ENCODE peak calls at places on chromosomes 11 and 22, in nine cellular contexts. One of them, this sample, is unnamed.
A peak's percentile ranks its signal among the peaks of the same experiment; 100 is the strongest.

GRCh38 chr11:2541321-2541680 is 96.5 kb downstream of the KCNQ1 start:
- DNase-seq in MV-4-11: no peak
- DNase-seq in A549: no peak
- DNase-seq in stimulated activated CD4-positive, alpha-beta T cell treated with anti-CD3 and anti-CD28 coated beads, Interleukin-1b, Interleukin-23, amount 100 ng/mL, for 1 hour: no peak
- DNase-seq in germinal center: no peak
- DNase-seq in pulmonary artery endothelial cell: no peak
- DNase-seq in iPS DF 19.7: no peak
- DNase-seq in activated CD4-positive, alpha-beta T cell treated with anti-CD3 and anti-CD28 coated beads for 24 hours: no peak
- DNase-seq in stimulated activated CD8-positive, alpha-beta memory T cell treated with anti-CD3 and anti-CD28 coated beads, Interleukin-2, amount 100 ng/mL, for 1 hour: no peak
- DNase-seq in this sample: no peak

GRCh38 chr11:131666006-131666405 is 295.6 kb downstream of the NTM start:
- DNase-seq in MV-4-11: no peak
- DNase-seq in A549: no peak
- DNase-seq in stimulated activated CD4-positive, alpha-beta T cell treated with anti-CD3 and anti-CD28 coated beads, Interleukin-1b, Interleukin-23, amount 100 ng/mL, for 1 hour: no peak
- DNase-seq in germinal center: no peak
- DNase-seq in pulmonary artery endothelial cell: no peak
- DNase-seq in iPS DF 19.7: no peak
- DNase-seq in activated CD4-positive, alpha-beta T cell treated with anti-CD3 and anti-CD28 coated beads for 24 hours: no peak
- DNase-seq in stimulated activated CD8-positive, alpha-beta memory T cell treated with anti-CD3 and anti-CD28 coated beads, Interleukin-2, amount 100 ng/mL, for 1 hour: no peak
- DNase-seq in this sample: no peak

GRCh38 chr11:115760528-115760837 is 256.3 kb upstream of the CADM1 start:
- DNase-seq in MV-4-11: no peak
- DNase-seq in A549: no peak
- DNase-seq in stimulated activated CD4-positive, alpha-beta T cell treated with anti-CD3 and anti-CD28 coated beads, Interleukin-1b, Interleukin-23, amount 100 ng/mL, for 1 hour: no peak
- DNase-seq in germinal center: no peak
- DNase-seq in pulmonary artery endothelial cell: no peak
- DNase-seq in iPS DF 19.7: no peak
- DNase-seq in activated CD4-positive, alpha-beta T cell treated with anti-CD3 and anti-CD28 coated beads for 24 hours: no peak
- DNase-seq in stimulated activated CD8-positive, alpha-beta memory T cell treated with anti-CD3 and anti-CD28 coated beads, Interleukin-2, amount 100 ng/mL, for 1 hour: no peak
- DNase-seq in this sample: no peak

GRCh38 chr22:17896552-17896951 is 122.3 kb upstream of the BID start:
- DNase-seq in MV-4-11: no peak
- DNase-seq in A549: peak; percentile 44
- DNase-seq in stimulated activated CD4-positive, alpha-beta T cell treated with anti-CD3 and anti-CD28 coated beads, Interleukin-1b, Interleukin-23, amount 100 ng/mL, for 1 hour: no peak
- DNase-seq in germinal center: no peak
- DNase-seq in pulmonary artery endothelial cell: no peak
- DNase-seq in iPS DF 19.7: no peak
- DNase-seq in activated CD4-positive, alpha-beta T cell treated with anti-CD3 and anti-CD28 coated beads for 24 hours: no peak
- DNase-seq in stimulated activated CD8-positive, alpha-beta memory T cell treated with anti-CD3 and anti-CD28 coated beads, Interleukin-2, amount 100 ng/mL, for 1 hour: no peak
- DNase-seq in this sample: no peak

GRCh38 chr22:33109532-33110148 is 51.5 kb upstream of the SYN3 start:
- DNase-seq in MV-4-11: no peak
- DNase-seq in A549: no peak
- DNase-seq in stimulated activated CD4-positive, alpha-beta T cell treated with anti-CD3 and anti-CD28 coated beads, Interleukin-1b, Interleukin-23, amount 100 ng/mL, for 1 hour: no peak
- DNase-seq in germinal center: no peak
- DNase-seq in pulmonary artery endothelial cell: no peak
- DNase-seq in iPS DF 19.7: no peak
- DNase-seq in activated CD4-positive, alpha-beta T cell treated with anti-CD3 and anti-CD28 coated beads for 24 hours: no peak
- DNase-seq in stimulated activated CD8-positive, alpha-beta memory T cell treated with anti-CD3 and anti-CD28 coated beads, Interleukin-2, amount 100 ng/mL, for 1 hour: no peak
- DNase-seq in this sample: no peak

GRCh38 chr11:112795896-112796686 is 165.1 kb upstream of the NCAM1 start:
- DNase-seq in MV-4-11: no peak
- DNase-seq in A549: no peak
- DNase-seq in stimulated activated CD4-positive, alpha-beta T cell treated with anti-CD3 and anti-CD28 coated beads, Interleukin-1b, Interleukin-23, amount 100 ng/mL, for 1 hour: no peak
- DNase-seq in germinal center: no peak
- DNase-seq in pulmonary artery endothelial cell: no peak
- DNase-seq in iPS DF 19.7: no peak
- DNase-seq in activated CD4-positive, alpha-beta T cell treated with anti-CD3 and anti-CD28 coated beads for 24 hours: no peak
- DNase-seq in stimulated activated CD8-positive, alpha-beta memory T cell treated with anti-CD3 and anti-CD28 coated beads, Interleukin-2, amount 100 ng/mL, for 1 hour: no peak
- DNase-seq in this sample: no peak

GRCh38 chr11:117903505-117904382 is 25.5 kb downstream of the TMPRSS13 start:
- DNase-seq in MV-4-11: no peak
- DNase-seq in A549: no peak
- DNase-seq in stimulated activated CD4-positive, alpha-beta T cell treated with anti-CD3 and anti-CD28 coated beads, Interleukin-1b, Interleukin-23, amount 100 ng/mL, for 1 hour: no peak
- DNase-seq in germinal center: no peak
- DNase-seq in pulmonary artery endothelial cell: no peak
- DNase-seq in iPS DF 19.7: no peak
- DNase-seq in activated CD4-positive, alpha-beta T cell treated with anti-CD3 and anti-CD28 coated beads for 24 hours: no peak
- DNase-seq in stimulated activated CD8-positive, alpha-beta memory T cell treated with anti-CD3 and anti-CD28 coated beads, Interleukin-2, amount 100 ng/mL, for 1 hour: no peak
- DNase-seq in this sample: no peak

GRCh38 chr22:22720201-22720723 is 75.8 kb downstream of the GGTLC2 start:
- DNase-seq in MV-4-11: peak; percentile 88
- DNase-seq in A549: no peak
- DNase-seq in stimulated activated CD4-positive, alpha-beta T cell treated with anti-CD3 and anti-CD28 coated beads, Interleukin-1b, Interleukin-23, amount 100 ng/mL, for 1 hour: no peak
- DNase-seq in germinal center: peak; percentile 72
- DNase-seq in pulmonary artery endothelial cell: no peak
- DNase-seq in iPS DF 19.7: no peak
- DNase-seq in activated CD4-positive, alpha-beta T cell treated with anti-CD3 and anti-CD28 coated beads for 24 hours: peak; percentile 14
- DNase-seq in stimulated activated CD8-positive, alpha-beta memory T cell treated with anti-CD3 and anti-CD28 coated beads, Interleukin-2, amount 100 ng/mL, for 1 hour: peak; percentile 18
- DNase-seq in this sample: no peak

GRCh38 chr11:69463181-69463891 is 18.1 kb upstream of the LINC01488 start:
- DNase-seq in MV-4-11: no peak
- DNase-seq in A549: no peak
- DNase-seq in stimulated activated CD4-positive, alpha-beta T cell treated with anti-CD3 and anti-CD28 coated beads, Interleukin-1b, Interleukin-23, amount 100 ng/mL, for 1 hour: no peak
- DNase-seq in germinal center: no peak
- DNase-seq in pulmonary artery endothelial cell: no peak
- DNase-seq in iPS DF 19.7: no peak
- DNase-seq in activated CD4-positive, alpha-beta T cell treated with anti-CD3 and anti-CD28 coated beads for 24 hours: no peak
- DNase-seq in stimulated activated CD8-positive, alpha-beta memory T cell treated with anti-CD3 and anti-CD28 coated beads, Interleukin-2, amount 100 ng/mL, for 1 hour: no peak
- DNase-seq in this sample: no peak

GRCh38 chr11:46247090-46247489 is 30.4 kb upstream of the CREB3L1 start:
- DNase-seq in MV-4-11: peak; percentile 12
- DNase-seq in A549: no peak
- DNase-seq in stimulated activated CD4-positive, alpha-beta T cell treated with anti-CD3 and anti-CD28 coated beads, Interleukin-1b, Interleukin-23, amount 100 ng/mL, for 1 hour: no peak
- DNase-seq in germinal center: no peak
- DNase-seq in pulmonary artery endothelial cell: no peak
- DNase-seq in iPS DF 19.7: no peak
- DNase-seq in activated CD4-positive, alpha-beta T cell treated with anti-CD3 and anti-CD28 coated beads for 24 hours: no peak
- DNase-seq in stimulated activated CD8-positive, alpha-beta memory T cell treated with anti-CD3 and anti-CD28 coated beads, Interleukin-2, amount 100 ng/mL, for 1 hour: no peak
- DNase-seq in this sample: no peak

GRCh38 chr22:37823134-37823985 is at the start of gene GALR3:
- DNase-seq in MV-4-11: no peak
- DNase-seq in A549: no peak
- DNase-seq in stimulated activated CD4-positive, alpha-beta T cell treated with anti-CD3 and anti-CD28 coated beads, Interleukin-1b, Interleukin-23, amount 100 ng/mL, for 1 hour: no peak
- DNase-seq in germinal center: no peak
- DNase-seq in pulmonary artery endothelial cell: no peak
- DNase-seq in iPS DF 19.7: no peak
- DNase-seq in activated CD4-positive, alpha-beta T cell treated with anti-CD3 and anti-CD28 coated beads for 24 hours: no peak
- DNase-seq in stimulated activated CD8-positive, alpha-beta memory T cell treated with anti-CD3 and anti-CD28 coated beads, Interleukin-2, amount 100 ng/mL, for 1 hour: no peak
- DNase-seq in this sample: no peak

GRCh38 chr11:6687876-6688275 is 4.7 kb upstream of the MRPL17 start:
- DNase-seq in MV-4-11: no peak
- DNase-seq in A549: no peak
- DNase-seq in stimulated activated CD4-positive, alpha-beta T cell treated with anti-CD3 and anti-CD28 coated beads, Interleukin-1b, Interleukin-23, amount 100 ng/mL, for 1 hour: no peak
- DNase-seq in germinal center: no peak
- DNase-seq in pulmonary artery endothelial cell: no peak
- DNase-seq in iPS DF 19.7: no peak
- DNase-seq in activated CD4-positive, alpha-beta T cell treated with anti-CD3 and anti-CD28 coated beads for 24 hours: no peak
- DNase-seq in stimulated activated CD8-positive, alpha-beta memory T cell treated with anti-CD3 and anti-CD28 coated beads, Interleukin-2, amount 100 ng/mL, for 1 hour: no peak
- DNase-seq in this sample: no peak

GRCh38 chr22:36546932-36547331 is 18.0 kb upstream of the EIF3D start:
- DNase-seq in MV-4-11: peak; percentile 16
- DNase-seq in A549: peak; percentile 71
- DNase-seq in stimulated activated CD4-positive, alpha-beta T cell treated with anti-CD3 and anti-CD28 coated beads, Interleukin-1b, Interleukin-23, amount 100 ng/mL, for 1 hour: no peak
- DNase-seq in germinal center: no peak
- DNase-seq in pulmonary artery endothelial cell: no peak
- DNase-seq in iPS DF 19.7: no peak
- DNase-seq in activated CD4-positive, alpha-beta T cell treated with anti-CD3 and anti-CD28 coated beads for 24 hours: no peak
- DNase-seq in stimulated activated CD8-positive, alpha-beta memory T cell treated with anti-CD3 and anti-CD28 coated beads, Interleukin-2, amount 100 ng/mL, for 1 hour: no peak
- DNase-seq in this sample: no peak

GRCh38 chr11:60040109-60040508 is at the start of gene OOSP2:
- DNase-seq in MV-4-11: no peak
- DNase-seq in A549: no peak
- DNase-seq in stimulated activated CD4-positive, alpha-beta T cell treated with anti-CD3 and anti-CD28 coated beads, Interleukin-1b, Interleukin-23, amount 100 ng/mL, for 1 hour: no peak
- DNase-seq in germinal center: no peak
- DNase-seq in pulmonary artery endothelial cell: no peak
- DNase-seq in iPS DF 19.7: no peak
- DNase-seq in activated CD4-positive, alpha-beta T cell treated with anti-CD3 and anti-CD28 coated beads for 24 hours: no peak
- DNase-seq in stimulated activated CD8-positive, alpha-beta memory T cell treated with anti-CD3 and anti-CD28 coated beads, Interleukin-2, amount 100 ng/mL, for 1 hour: no peak
- DNase-seq in this sample: no peak

GRCh38 chr11:48900131-48900800 is 83.4 kb downstream of the TRIM51G start:
- DNase-seq in MV-4-11: no peak
- DNase-seq in A549: no peak
- DNase-seq in stimulated activated CD4-positive, alpha-beta T cell treated with anti-CD3 and anti-CD28 coated beads, Interleukin-1b, Interleukin-23, amount 100 ng/mL, for 1 hour: no peak
- DNase-seq in germinal center: no peak
- DNase-seq in pulmonary artery endothelial cell: no peak
- DNase-seq in iPS DF 19.7: no peak
- DNase-seq in activated CD4-positive, alpha-beta T cell treated with anti-CD3 and anti-CD28 coated beads for 24 hours: no peak
- DNase-seq in stimulated activated CD8-positive, alpha-beta memory T cell treated with anti-CD3 and anti-CD28 coated beads, Interleukin-2, amount 100 ng/mL, for 1 hour: no peak
- DNase-seq in this sample: no peak

GRCh38 chr11:45209904-45210699 is 63.7 kb downstream of the PRDM11 start:
- DNase-seq in MV-4-11: peak; percentile 18
- DNase-seq in A549: no peak
- DNase-seq in stimulated activated CD4-positive, alpha-beta T cell treated with anti-CD3 and anti-CD28 coated beads, Interleukin-1b, Interleukin-23, amount 100 ng/mL, for 1 hour: no peak
- DNase-seq in germinal center: peak; percentile 45
- DNase-seq in pulmonary artery endothelial cell: no peak
- DNase-seq in iPS DF 19.7: no peak
- DNase-seq in activated CD4-positive, alpha-beta T cell treated with anti-CD3 and anti-CD28 coated beads for 24 hours: no peak
- DNase-seq in stimulated activated CD8-positive, alpha-beta memory T cell treated with anti-CD3 and anti-CD28 coated beads, Interleukin-2, amount 100 ng/mL, for 1 hour: no peak
- DNase-seq in this sample: no peak

GRCh38 chr11:70592641-70593165 is 194.4 kb downstream of the CTTN start:
- DNase-seq in MV-4-11: no peak
- DNase-seq in A549: no peak
- DNase-seq in stimulated activated CD4-positive, alpha-beta T cell treated with anti-CD3 and anti-CD28 coated beads, Interleukin-1b, Interleukin-23, amount 100 ng/mL, for 1 hour: no peak
- DNase-seq in germinal center: no peak
- DNase-seq in pulmonary artery endothelial cell: no peak
- DNase-seq in iPS DF 19.7: no peak
- DNase-seq in activated CD4-positive, alpha-beta T cell treated with anti-CD3 and anti-CD28 coated beads for 24 hours: no peak
- DNase-seq in stimulated activated CD8-positive, alpha-beta memory T cell treated with anti-CD3 and anti-CD28 coated beads, Interleukin-2, amount 100 ng/mL, for 1 hour: no peak
- DNase-seq in this sample: no peak

GRCh38 chr11:44221486-44221885 is 88.5 kb downstream of the ALX4 start:
- DNase-seq in MV-4-11: no peak
- DNase-seq in A549: no peak
- DNase-seq in stimulated activated CD4-positive, alpha-beta T cell treated with anti-CD3 and anti-CD28 coated beads, Interleukin-1b, Interleukin-23, amount 100 ng/mL, for 1 hour: no peak
- DNase-seq in germinal center: no peak
- DNase-seq in pulmonary artery endothelial cell: no peak
- DNase-seq in iPS DF 19.7: no peak
- DNase-seq in activated CD4-positive, alpha-beta T cell treated with anti-CD3 and anti-CD28 coated beads for 24 hours: no peak
- DNase-seq in stimulated activated CD8-positive, alpha-beta memory T cell treated with anti-CD3 and anti-CD28 coated beads, Interleukin-2, amount 100 ng/mL, for 1 hour: no peak
- DNase-seq in this sample: no peak

GRCh38 chr11:44456544-44457270 is 108.8 kb upstream of the CD82 start:
- DNase-seq in MV-4-11: peak; percentile 62
- DNase-seq in A549: peak; percentile 54
- DNase-seq in stimulated activated CD4-positive, alpha-beta T cell treated with anti-CD3 and anti-CD28 coated beads, Interleukin-1b, Interleukin-23, amount 100 ng/mL, for 1 hour: no peak
- DNase-seq in germinal center: no peak
- DNase-seq in pulmonary artery endothelial cell: no peak
- DNase-seq in iPS DF 19.7: no peak
- DNase-seq in activated CD4-positive, alpha-beta T cell treated with anti-CD3 and anti-CD28 coated beads for 24 hours: no peak
- DNase-seq in stimulated activated CD8-positive, alpha-beta memory T cell treated with anti-CD3 and anti-CD28 coated beads, Interleukin-2, amount 100 ng/mL, for 1 hour: no peak
- DNase-seq in this sample: no peak

GRCh38 chr11:110777765-110778164 is 65.5 kb upstream of the ARHGAP20 start:
- DNase-seq in MV-4-11: peak; percentile 86
- DNase-seq in A549: no peak
- DNase-seq in stimulated activated CD4-positive, alpha-beta T cell treated with anti-CD3 and anti-CD28 coated beads, Interleukin-1b, Interleukin-23, amount 100 ng/mL, for 1 hour: no peak
- DNase-seq in germinal center: no peak
- DNase-seq in pulmonary artery endothelial cell: peak; percentile 67
- DNase-seq in iPS DF 19.7: no peak
- DNase-seq in activated CD4-positive, alpha-beta T cell treated with anti-CD3 and anti-CD28 coated beads for 24 hours: no peak
- DNase-seq in stimulated activated CD8-positive, alpha-beta memory T cell treated with anti-CD3 and anti-CD28 coated beads, Interleukin-2, amount 100 ng/mL, for 1 hour: no peak
- DNase-seq in this sample: no peak

GRCh38 chr11:74471037-74471436 is 3.7 kb upstream of the KCNE3 start:
- DNase-seq in MV-4-11: no peak
- DNase-seq in A549: no peak
- DNase-seq in stimulated activated CD4-positive, alpha-beta T cell treated with anti-CD3 and anti-CD28 coated beads, Interleukin-1b, Interleukin-23, amount 100 ng/mL, for 1 hour: no peak
- DNase-seq in germinal center: no peak
- DNase-seq in pulmonary artery endothelial cell: no peak
- DNase-seq in iPS DF 19.7: no peak
- DNase-seq in activated CD4-positive, alpha-beta T cell treated with anti-CD3 and anti-CD28 coated beads for 24 hours: no peak
- DNase-seq in stimulated activated CD8-positive, alpha-beta memory T cell treated with anti-CD3 and anti-CD28 coated beads, Interleukin-2, amount 100 ng/mL, for 1 hour: no peak
- DNase-seq in this sample: no peak

GRCh38 chr11:101091781-101092180 is 37.8 kb downstream of the PGR start:
- DNase-seq in MV-4-11: no peak
- DNase-seq in A549: no peak
- DNase-seq in stimulated activated CD4-positive, alpha-beta T cell treated with anti-CD3 and anti-CD28 coated beads, Interleukin-1b, Interleukin-23, amount 100 ng/mL, for 1 hour: no peak
- DNase-seq in germinal center: no peak
- DNase-seq in pulmonary artery endothelial cell: no peak
- DNase-seq in iPS DF 19.7: no peak
- DNase-seq in activated CD4-positive, alpha-beta T cell treated with anti-CD3 and anti-CD28 coated beads for 24 hours: no peak
- DNase-seq in stimulated activated CD8-positive, alpha-beta memory T cell treated with anti-CD3 and anti-CD28 coated beads, Interleukin-2, amount 100 ng/mL, for 1 hour: no peak
- DNase-seq in this sample: no peak